ENCODE peak calls at places on chromosomes 11 and 22, in five cellular contexts. Z is H1, X is K562, D is HepG2, G is GM12878. U is an unnamed sample.

GRCh38 chr22:36762687-36763260 is 13.1 kb downstream of the IFT27 start:
- DNase-seq in X (no peak), G (no peak), D (no peak), Z (no peak), U (no peak)

GRCh38 chr11:65421204-65422103 is 1.1 kb upstream of the NEAT1 start:
- DNase-seq in X (peak), D (peak), Z (no peak), G (no peak), U (peak)

GRCh38 chr11:35809561-35809960 is 134.3 kb upstream of the LDLRAD3 start:
- DNase-seq in X (no peak), D (no peak), G (no peak), Z (no peak), U (no peak)

GRCh38 chr11:66595245-66595904 is 2.4 kb downstream of the CCS start:
- DNase-seq in X (peak), Z (no peak), G (peak), D (no peak), U (no peak)

GRCh38 chr11:42021919-42022318 is 562.5 kb upstream of the LRRC4C start:
- DNase-seq in Z (no peak), D (no peak), G (no peak), X (no peak), U (no peak)

GRCh38 chr11:117409511-117409910 is 81.9 kb downstream of the CEP164 start:
- DNase-seq in Z (no peak), D (no peak), G (no peak), X (no peak), U (no peak)

GRCh38 chr11:131064373-131064991 is 148.2 kb upstream of the SNX19 start:
- DNase-seq in X (peak), D (peak), Z (peak), G (peak), U (peak)

GRCh38 chr22:45006873-45007246 is 2.9 kb downstream of the PHF21B start:
- DNase-seq in D (no peak), Z (no peak), G (no peak), X (peak), U (no peak)

GRCh38 chr22:44648821-44649566 is 53.0 kb upstream of the PRR5 start:
- DNase-seq in Z (no peak), D (no peak), G (no peak), X (no peak), U (no peak)

GRCh38 chr11:125345706-125346561 is 150.1 kb downstream of the FEZ1 start:
- DNase-seq in D (peak), X (peak), G (no peak), Z (no peak), U (no peak)

GRCh38 chr11:104332110-104332509 is 168.2 kb upstream of the PDGFD start:
- DNase-seq in D (peak), Z (peak), G (no peak), X (no peak), U (peak)

GRCh38 chr22:21951931-21952465 is 650 bp downstream of the PPM1F start:
- DNase-seq in G (no peak), Z (no peak), D (no peak), X (peak), U (no peak)

GRCh38 chr11:2591805-2592204 is 108.0 kb downstream of the KCNQ1OT1 start:
- DNase-seq in D (no peak), Z (no peak), X (peak), G (no peak), U (no peak)

DNA sequence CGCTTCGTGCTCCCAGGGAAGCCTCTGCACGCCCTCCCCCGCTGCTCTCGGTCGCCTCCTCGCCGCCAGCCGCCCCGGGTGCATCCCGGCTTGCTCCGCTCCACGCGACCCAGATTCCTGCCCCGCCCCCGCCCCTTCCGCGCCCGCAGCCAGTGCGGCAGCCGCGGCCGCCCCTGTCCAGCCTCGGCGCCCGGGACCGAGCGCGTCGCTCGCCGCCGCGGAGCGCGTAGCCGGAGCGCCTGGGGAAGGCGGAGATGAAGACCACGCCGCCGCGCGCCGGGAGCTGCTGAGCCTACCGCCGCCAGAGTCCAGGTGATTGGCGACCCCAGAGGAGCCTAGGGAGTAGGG is at the start of gene ELMOD1:
- DNase-seq in D (peak), G (no peak), Z (no peak), X (peak), U (no peak)
- TF ChIP-seq SP1 in D (no peak), G (no peak), Z (no peak), X (no peak), U (no peak)

GRCh38 chr11:47446833-47447232 is 2.1 kb downstream of the RAPSN start:
- DNase-seq in G (no peak), X (no peak), Z (no peak), D (no peak), U (no peak)
- TF ChIP-seq POLR2AphosphoS5 in G (no peak), X (no peak), Z (no peak), D (no peak), U (no peak)

GRCh38 chr11:108901359-108901758 is 236.5 kb downstream of the DDX10 start:
- DNase-seq in Z (no peak), X (no peak), G (no peak), D (no peak), U (no peak)

GRCh38 chr11:108897916-108898315 is 233.0 kb downstream of the DDX10 start:
- DNase-seq in Z (no peak), D (no peak), X (no peak), G (no peak), U (no peak)

GRCh38 chr11:108895579-108896480 is 231.0 kb downstream of the DDX10 start:
- DNase-seq in X (no peak), D (peak), G (peak), Z (no peak), U (no peak)

GRCh38 chr11:108902027-108902469 is 237.2 kb downstream of the DDX10 start:
- DNase-seq in D (peak), G (no peak), Z (no peak), X (no peak), U (no peak)

DNA sequence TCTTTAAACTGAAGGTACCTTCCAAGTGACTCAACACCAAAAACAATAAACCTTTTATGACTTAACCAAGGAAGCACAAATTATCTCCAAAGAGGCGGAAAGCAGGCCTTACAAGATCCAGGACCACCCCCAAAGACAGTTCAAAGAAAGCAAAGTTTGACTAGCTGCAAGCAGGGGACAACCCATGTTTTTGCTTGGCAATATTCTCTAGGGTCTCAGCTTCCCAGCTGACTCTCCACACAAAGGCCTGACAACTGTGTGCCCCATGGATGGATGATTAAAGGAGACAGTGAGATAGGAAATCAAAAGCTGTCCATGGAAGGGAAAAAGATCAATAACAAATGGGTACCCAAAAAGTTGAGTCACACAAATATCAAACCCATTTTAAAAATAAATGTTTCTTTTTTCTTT is 232.2 kb downstream of the DDX10 start:
- DNase-seq in Z (no peak), X (no peak), G (no peak), D (no peak), U (peak)
- TF ChIP-seq SP1 in Z (no peak), X (no peak), G (no peak), D (no peak), U (peak)

GRCh38 chr11:69646493-69647201 is 5.7 kb downstream of the CCND1 start:
- DNase-seq in D (no peak), Z (no peak), G (no peak), X (no peak), U (no peak)
- TF ChIP-seq POLR2AphosphoS5 in D (no peak), Z (peak), G (no peak), X (no peak), U (peak)

GRCh38 chr11:74686792-74687191 is 44.4 kb downstream of the CHRDL2 start:
- DNase-seq in Z (no peak), D (no peak), X (no peak), G (no peak), U (no peak)
- TF ChIP-seq SP1 in Z (no peak), D (no peak), X (no peak), G (no peak), U (no peak)

DNA sequence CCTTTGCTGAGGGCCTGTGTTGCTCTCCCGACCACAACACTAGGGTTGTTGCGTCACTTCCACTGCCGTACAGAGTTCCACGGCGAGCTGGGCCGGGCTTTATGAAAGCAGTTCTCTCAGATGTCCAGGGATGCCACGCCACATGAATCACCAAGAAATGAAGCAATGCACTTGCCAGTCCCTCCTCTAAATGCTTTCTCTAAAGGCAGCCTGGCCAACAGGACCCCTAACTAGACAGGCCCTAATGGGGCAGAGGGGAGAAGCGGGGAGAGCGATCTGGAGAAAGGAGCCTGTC is 188.7 kb downstream of the CTTN start:
- DNase-seq in Z (no peak), G (no peak), X (no peak), D (peak), U (no peak)
- TF ChIP-seq POLR2AphosphoS5 in Z (no peak), G (no peak), X (no peak), D (no peak), U (no peak)

DNA sequence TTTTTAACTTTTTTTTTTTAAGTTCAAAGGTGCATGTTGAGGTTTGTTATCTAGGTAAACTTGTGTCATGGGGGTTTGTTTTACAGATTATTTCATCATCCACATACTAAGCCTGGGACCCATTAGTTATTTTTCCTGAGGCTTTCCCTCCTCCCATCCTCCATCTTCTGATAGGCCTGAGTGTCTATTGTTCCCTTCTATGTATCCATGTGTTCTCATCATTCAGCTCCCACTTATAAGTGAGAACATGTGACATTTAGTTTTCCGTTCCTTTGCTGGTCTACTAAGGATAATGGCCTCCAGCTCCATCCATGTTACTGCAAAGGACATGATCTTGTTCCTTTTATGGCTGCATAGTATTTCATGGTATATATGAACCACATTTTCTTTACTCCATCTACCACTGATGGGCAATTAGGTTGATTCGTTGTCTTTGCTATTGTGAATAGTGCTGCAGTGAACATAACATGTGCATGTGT is 14.4 kb downstream of the DEUP1 start:
- DNase-seq in X (no peak), D (peak), G (no peak), Z (no peak), U (no peak)
- TF ChIP-seq SP1 in X (no peak), D (no peak), G (no peak), Z (no peak), U (no peak)

DNA sequence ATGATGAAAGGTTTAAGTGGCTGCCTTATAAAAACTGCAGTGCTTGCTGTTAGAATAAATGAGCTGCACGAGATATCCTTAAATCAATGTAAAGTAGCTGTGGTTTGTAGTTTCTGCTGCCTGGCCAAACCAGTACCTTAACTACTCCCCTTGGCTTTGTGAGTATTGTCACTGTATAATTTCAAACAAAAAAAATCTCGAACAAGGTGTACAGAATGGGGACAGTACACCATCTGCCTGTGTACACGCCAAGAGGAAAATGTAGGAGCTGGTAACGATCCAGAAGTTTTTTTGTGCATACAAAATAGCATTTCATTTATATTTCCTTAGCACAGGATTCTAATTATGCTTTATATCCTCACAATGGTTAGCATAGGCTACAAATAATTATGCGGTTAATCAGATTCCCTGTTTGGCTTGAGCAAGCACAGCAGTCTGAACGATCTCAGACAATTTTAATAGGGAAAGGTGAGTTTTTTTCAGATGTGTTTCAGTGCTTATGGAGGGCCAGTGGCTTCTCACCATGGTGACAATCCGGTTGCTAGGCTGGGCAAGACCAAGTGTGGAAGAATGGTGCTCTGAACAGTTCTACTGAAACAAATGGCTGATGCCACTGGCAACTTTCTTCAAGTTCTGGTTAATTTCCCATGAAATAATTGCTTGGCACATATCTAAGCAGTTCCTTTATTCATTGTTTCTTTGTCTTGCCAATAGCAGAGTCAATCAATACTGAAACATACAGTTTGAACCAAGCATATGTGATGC is 20.8 kb upstream of the NDUFC2 start:
- DNase-seq in G (no peak), D (no peak), Z (no peak), X (no peak), U (no peak)
- TF ChIP-seq POLR2AphosphoS5 in G (no peak), D (no peak), Z (no peak), X (no peak), U (no peak)

GRCh38 chr11:64007629-64008282 is 21.5 kb downstream of the OTUB1 start:
- DNase-seq in Z (no peak), G (no peak), D (peak), X (peak), U (peak)

GRCh38 chr11:64005691-64006090 is 19.5 kb downstream of the OTUB1 start:
- DNase-seq in Z (no peak), D (no peak), X (no peak), G (no peak), U (no peak)

GRCh38 chr11:64006468-64006867 is 20.2 kb downstream of the OTUB1 start:
- DNase-seq in X (no peak), Z (no peak), G (no peak), D (no peak), U (no peak)

GRCh38 chr11:64008283-64008931 is 22.2 kb downstream of the OTUB1 start:
- DNase-seq in Z (no peak), X (no peak), D (no peak), G (no peak), U (no peak)

GRCh38 chr11:64007160-64007628 is 21.0 kb downstream of the OTUB1 start:
- DNase-seq in X (peak), Z (no peak), G (no peak), D (no peak), U (no peak)
- TF ChIP-seq SP1 in X (no peak), Z (no peak), G (no peak), D (no peak), U (no peak)